ENCODE peak calls at places on chromosomes 1 and 21, in nine cellular contexts. E, H, M, Z, A, J, X, F and R are unnamed samples.

GRCh38 chr21:22342855-22343254 is 1344.6 kb downstream of the NCAM2 start:
- DNase-seq in F (no peak), H (no peak), M (no peak), A (no peak), E (no peak), X (no peak), J (no peak), Z (no peak), R (no peak)

GRCh38 chr1:161962094-161962887 is 61.4 kb downstream of the OLFML2B start:
- DNase-seq in M (peak; percentile 88), X (no peak), F (peak; percentile 41), A (no peak), E (peak; percentile 40), Z (no peak), H (no peak), J (no peak), R (peak; percentile 91)

GRCh38 chr1:244782056-244782455 is 53.4 kb upstream of the COX20 start:
- DNase-seq in H (no peak), Z (no peak), X (no peak), M (no peak), A (no peak), J (no peak), F (no peak), E (no peak), R (no peak)

GRCh38 chr21:26846036-26846931 is 1.1 kb upstream of the ADAMTS1 start:
- DNase-seq in J (peak; percentile 14), X (no peak), Z (no peak), E (no peak), A (no peak), H (peak; percentile 88), M (peak; percentile 85), F (no peak), R (peak; percentile 64)

GRCh38 chr1:38026592-38027200 is 14.2 kb downstream of the UTP11 start:
- DNase-seq in E (peak; percentile 55), M (peak; percentile 56), F (no peak), H (peak; percentile 35), A (peak; percentile 53), X (peak; percentile 84), J (peak; percentile 84), Z (no peak), R (peak; percentile 57)

GRCh38 chr21:41396452-41397107 is 29.5 kb upstream of the MX1 start:
- DNase-seq in E (no peak), A (no peak), X (no peak), Z (no peak), F (no peak), M (peak; percentile 42), H (no peak), J (no peak), R (peak; percentile 46)

GRCh38 chr1:55039342-55040082 is at the start of gene PCSK9:
- DNase-seq in H (no peak), X (no peak), F (no peak), E (no peak), M (peak; percentile 21), A (no peak), Z (no peak), J (no peak), R (peak; percentile 50)

GRCh38 chr1:226649780-226650179 is 89.3 kb downstream of the ITPKB start:
- DNase-seq in E (no peak), X (no peak), A (no peak), M (peak; percentile 42), H (no peak), Z (no peak), F (no peak), J (peak; percentile 71), R (no peak)

GRCh38 chr1:12007204-12007603 is 12.1 kb upstream of the MIIP start:
- DNase-seq in M (no peak), J (no peak), H (no peak), A (no peak), F (no peak), E (no peak), Z (no peak), X (no peak), R (no peak)

GRCh38 chr21:34569381-34569979 is 45.4 kb downstream of the RCAN1 start:
- DNase-seq in M (no peak), J (no peak), F (no peak), X (no peak), H (no peak), E (no peak), A (no peak), Z (no peak), R (no peak)

GRCh38 chr1:236523704-236524141 is at the start of gene LGALS8:
- DNase-seq in J (no peak), H (peak; percentile 92), M (peak; percentile 84), Z (peak; percentile 73), A (peak; percentile 10), F (peak; percentile 78), E (peak; percentile 85), X (peak; percentile 94), R (peak; percentile 56)

GRCh38 chr1:17877316-17877715 is 122.2 kb downstream of the ACTL8 start:
- DNase-seq in Z (no peak), H (no peak), A (no peak), J (no peak), E (no peak), M (no peak), X (peak; percentile 45), F (no peak), R (no peak)

GRCh38 chr1:51088474-51088873 is 13.6 kb upstream of the C1orf185 start:
- DNase-seq in F (no peak), H (no peak), A (no peak), M (no peak), Z (no peak), E (no peak), J (no peak), X (no peak), R (peak; percentile 4)

GRCh38 chr1:198929961-198930599 is 291.2 kb downstream of the PTPRC start:
- DNase-seq in H (no peak), A (no peak), Z (no peak), E (no peak), M (peak; percentile 62), X (no peak), F (no peak), J (peak; percentile 33), R (peak; percentile 44)

GRCh38 chr1:11960710-11961109 is 19.5 kb upstream of the MFN2 start:
- DNase-seq in A (no peak), X (no peak), H (no peak), J (no peak), M (no peak), E (no peak), F (no peak), Z (no peak), R (no peak)

GRCh38 chr1:28507646-28508434 is 2.0 kb downstream of the RCC1 start:
- DNase-seq in A (no peak), J (peak; percentile 58), Z (no peak), F (no peak), X (peak; percentile 63), E (peak; percentile 32), H (no peak), M (no peak), R (no peak)

GRCh38 chr1:245260116-245260882 is 105.5 kb downstream of the KIF26B start:
- DNase-seq in M (no peak), F (no peak), E (no peak), X (no peak), H (no peak), Z (no peak), J (no peak), A (no peak), R (peak; percentile 99)

GRCh38 chr1:216168481-216169005 is 254.7 kb downstream of the USH2A start:
- DNase-seq in E (no peak), J (no peak), H (no peak), F (no peak), Z (no peak), A (no peak), X (no peak), M (no peak), R (no peak)

GRCh38 chr1:111989531-111990025 is at the start of gene KCND3:
- DNase-seq in H (peak; percentile 58), E (no peak), M (peak; percentile 14), Z (no peak), J (peak; percentile 53), F (peak; percentile 32), X (no peak), A (no peak), R (no peak)

GRCh38 chr1:115266729-115267421 is 71.2 kb downstream of the NGF start:
- DNase-seq in A (no peak), X (no peak), H (peak; percentile 42), E (no peak), Z (no peak), M (peak; percentile 47), F (no peak), J (peak; percentile 4), R (no peak)

GRCh38 chr1:12167493-12168429 is 970 bp downstream of the TNFRSF1B start:
- DNase-seq in X (peak; percentile 70), A (no peak), Z (no peak), M (no peak), F (no peak), J (no peak), H (no peak), E (no peak), R (no peak)

GRCh38 chr1:3428899-3429298 is 25.6 kb upstream of the ARHGEF16 start:
- DNase-seq in A (no peak), Z (no peak), M (no peak), X (no peak), H (peak; percentile 6), J (no peak), E (no peak), F (no peak), R (no peak)

GRCh38 chr1:115670476-115671175 is 28.9 kb downstream of the VANGL1 start:
- DNase-seq in X (no peak), F (no peak), Z (no peak), J (no peak), M (peak; percentile 56), H (no peak), A (peak; percentile 93), E (no peak), R (no peak)

GRCh38 chr1:204711947-204712701 is 26.6 kb upstream of the LRRN2 start:
- DNase-seq in H (peak; percentile 47), E (no peak), Z (no peak), A (peak; percentile 35), X (no peak), M (no peak), J (peak; percentile 97), F (no peak), R (no peak)

GRCh38 chr1:109730666-109731065 is 10.2 kb downstream of the GSTM3 start:
- DNase-seq in E (no peak), A (no peak), J (no peak), Z (no peak), M (no peak), X (no peak), H (no peak), F (no peak), R (peak; percentile 55)

GRCh38 chr1:155893389-155894142 is 17.6 kb downstream of the RIT1 start:
- DNase-seq in E (peak; percentile 25), A (no peak), J (no peak), X (no peak), F (no peak), Z (no peak), M (peak; percentile 83), H (no peak), R (peak; percentile 80)